ENCODE peak calls at places on chromosomes 3 and 15, in six cellular contexts. N is AG09309, I is HFF-Myc, R is cardiac fibroblast, Q is GM12865, K is tibial nerve. P is an unnamed sample.

GRCh38 chr3:46947981-46948791 is 28.4 kb downstream of the CCDC12 start:
- DNase-seq in R (peak; percentile 76), I (no peak), K (no peak), Q (peak; percentile 26), N (no peak), P (no peak)

GRCh38 chr3:146050700-146051099 is 110.3 kb downstream of the PLOD2 start:
- DNase-seq in K (no peak), I (peak; percentile 17), N (no peak), R (no peak), Q (no peak), P (no peak)

GRCh38 chr3:96706517-96706916 is 107.9 kb upstream of the EPHA6 start:
- DNase-seq in I (no peak), N (no peak), R (no peak), Q (no peak), K (no peak), P (no peak)

GRCh38 chr3:124217542-124217941 is 225.6 kb upstream of the ROPN1 start:
- DNase-seq in K (peak; percentile 32), I (peak; percentile 52), Q (peak; percentile 71), R (peak; percentile 81), N (peak; percentile 29), P (peak; percentile 19)

GRCh38 chr15:43749690-43750345 is 3.6 kb downstream of the PDIA3 start:
- DNase-seq in K (no peak), I (no peak), Q (peak; percentile 88), N (no peak), R (peak; percentile 16), P (no peak)

GRCh38 chr15:33310481-33311311 is at the start of gene RYR3:
- DNase-seq in R (peak; percentile 22), K (no peak), I (no peak), N (no peak), Q (no peak), P (no peak)

GRCh38 chr15:34837246-34838016 is 42.1 kb upstream of the ACTC1 start:
- DNase-seq in I (peak; percentile 27), N (peak; percentile 25), Q (no peak), K (no peak), R (peak; percentile 74), P (peak; percentile 70)

GRCh38 chr15:57485869-57486268 is 105.8 kb upstream of the MYZAP start:
- DNase-seq in R (peak; percentile 92), I (no peak), K (no peak), Q (no peak), N (no peak), P (peak; percentile 95)

GRCh38 chr3:150890320-150890719 is 14.9 kb downstream of the MINDY4B start:
- DNase-seq in I (no peak), K (no peak), R (peak; percentile 58), Q (no peak), N (peak; percentile 31), P (no peak)

DNA sequence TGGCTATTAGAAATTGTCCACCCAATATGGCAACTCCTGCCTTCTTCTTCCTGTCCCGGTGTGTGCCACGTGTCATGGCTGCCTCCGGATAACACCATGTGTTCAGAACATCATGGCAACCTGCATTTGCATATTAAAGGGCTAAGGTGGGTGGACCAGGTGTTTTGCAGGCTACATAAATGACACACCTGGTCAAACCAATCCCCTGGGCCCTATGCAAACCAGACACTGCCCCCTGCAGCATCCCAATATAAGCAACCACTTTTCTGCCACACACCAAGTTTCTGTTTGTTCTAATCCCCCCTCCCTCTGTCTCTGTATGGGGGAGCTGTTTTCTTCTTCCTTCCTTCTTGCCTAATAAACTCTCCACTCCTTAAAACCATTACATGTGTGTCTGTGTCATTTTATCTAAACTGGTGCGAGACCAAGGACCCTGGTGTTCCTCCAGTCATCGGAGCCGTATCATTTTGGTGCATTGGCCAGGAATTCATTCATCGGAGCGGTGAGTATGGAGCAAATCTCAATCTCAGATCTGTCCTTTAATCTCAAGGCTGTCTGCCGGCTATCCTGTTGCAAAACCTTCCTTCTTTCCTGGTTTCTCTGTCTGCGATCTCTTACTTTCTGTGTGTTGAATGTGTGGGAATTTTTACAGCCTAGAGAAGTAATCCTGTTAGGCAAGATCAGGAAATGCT is 44.5 kb downstream of the NCEH1 start:
- DNase-seq in I (no peak), N (no peak), R (peak; percentile 25), Q (peak; percentile 20), K (no peak), P (no peak)
- TF ChIP-seq CTCF in I (peak; percentile 2), N (peak; percentile 26), R (peak; percentile 37), Q (peak; percentile 10), K (no peak), P (peak; percentile 56)

DNA sequence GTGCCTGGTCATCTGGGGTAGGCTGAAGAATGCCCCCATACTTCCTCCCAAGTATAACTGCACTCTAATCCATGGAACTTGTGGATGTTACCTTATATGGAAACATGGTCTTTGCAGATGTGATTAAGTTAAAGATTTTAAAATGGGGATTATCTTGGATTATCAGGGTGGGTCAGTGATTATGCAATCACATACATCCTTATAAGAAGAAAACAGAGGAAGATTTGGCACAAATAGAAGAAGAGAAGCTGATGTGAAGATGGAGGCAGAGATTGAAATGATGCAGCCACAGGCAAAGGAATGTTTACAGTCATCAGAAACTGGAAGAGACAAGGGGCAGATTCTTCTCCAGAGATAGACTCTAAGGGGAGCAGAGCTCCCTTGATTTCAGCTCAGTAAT is 1.8 kb upstream of the MRPS22 start:
- DNase-seq in I (no peak), R (no peak), Q (no peak), K (no peak), N (no peak), P (no peak)
- H3K4me3 ChIP-seq in I (no peak overlapping the region), R (no peak overlapping the region), Q (no peak overlapping the region), K (no peak overlapping the region), N (no peak overlapping the region), P (no peak overlapping the region)

GRCh38 chr3:171184372-171184771 is 157.9 kb upstream of the SLC2A2 start:
- DNase-seq in R (no peak), Q (peak; percentile 86), N (no peak), K (no peak), I (no peak), P (no peak)

GRCh38 chr3:171185959-171186358 is 159.4 kb upstream of the SLC2A2 start:
- DNase-seq in R (no peak), K (no peak), I (no peak), N (no peak), Q (no peak), P (no peak)

GRCh38 chr3:171185359-171185758 is 158.8 kb upstream of the SLC2A2 start:
- DNase-seq in K (no peak), R (no peak), Q (no peak), N (no peak), I (no peak), P (no peak)

GRCh38 chr3:171181907-171182690 is 155.6 kb upstream of the SLC2A2 start:
- DNase-seq in Q (no peak), R (peak; percentile 56), I (no peak), K (no peak), N (no peak), P (no peak)

GRCh38 chr3:171183042-171183441 is 156.5 kb upstream of the SLC2A2 start:
- DNase-seq in N (no peak), I (no peak), Q (no peak), K (no peak), R (peak; percentile 50), P (no peak)
- TF ChIP-seq CTCF in N (peak; percentile 30), I (peak; percentile 27), Q (no peak), K (no peak), R (no peak), P (peak; percentile 34)

GRCh38 chr3:13480340-13481318 is 523 bp downstream of the HDAC11 start:
- DNase-seq in Q (peak; percentile 11), I (no peak), R (no peak), K (no peak), N (no peak), P (no peak)
- H3K4me3 ChIP-seq in Q (peak overlapping the region; percentile 34), I (peak overlapping the region; percentile 42), R (peak overlapping the region; percentile 66), K (peak overlapping the region; percentile 67), N (peak overlapping the region; percentile 46), P (peak overlapping the region; percentile 68)

DNA sequence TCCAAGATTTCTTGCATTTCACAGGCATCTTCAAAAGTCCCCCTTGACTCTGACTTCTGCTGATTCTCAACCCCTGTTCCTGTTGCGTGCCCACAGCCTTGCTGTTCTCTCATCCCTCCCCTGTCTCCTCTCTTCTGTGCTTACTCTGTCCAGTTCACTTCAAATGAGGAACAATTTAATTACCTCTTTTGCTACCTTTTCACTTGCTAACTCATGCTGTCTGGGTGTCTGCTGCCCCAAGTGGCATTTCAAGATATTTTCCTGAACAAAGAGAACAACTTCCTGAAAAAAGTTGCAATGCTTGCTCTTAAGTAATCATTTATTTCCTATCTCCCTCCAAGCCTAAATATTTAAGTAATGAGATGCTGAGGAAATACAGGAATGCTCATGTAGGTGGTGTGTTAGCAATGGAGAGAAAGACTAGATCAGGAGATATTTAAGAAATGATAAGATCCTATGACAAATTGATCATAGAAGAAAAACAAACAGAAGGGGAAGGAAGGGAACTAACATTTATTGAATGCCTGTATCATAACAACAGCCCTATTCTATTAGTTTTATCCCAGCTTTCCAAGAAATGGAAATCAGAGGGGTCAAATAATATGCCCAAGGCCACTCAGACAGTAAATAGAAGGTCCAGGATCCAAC is 42.2 kb downstream of the SV2B start:
- DNase-seq in N (no peak), K (no peak), I (no peak), Q (peak; percentile 42), R (peak; percentile 3), P (no peak)
- TF ChIP-seq CTCF in N (peak; percentile 12), K (peak; percentile 33), I (peak; percentile 10), Q (peak; percentile 54), R (no peak), P (peak; percentile 63)

GRCh38 chr3:64238971-64239667 is 13.9 kb upstream of the PRICKLE2 start:
- DNase-seq in N (peak; percentile 87), I (peak; percentile 92), Q (no peak), K (peak; percentile 25), R (peak; percentile 97), P (no peak)
- H3K4me3 ChIP-seq in N (no peak overlapping the region), I (no peak overlapping the region), Q (no peak overlapping the region), K (no peak overlapping the region), R (no peak overlapping the region), P (peak overlapping the region; percentile 16)

GRCh38 chr3:53729618-53730017 is 116.6 kb downstream of the CHDH start:
- DNase-seq in K (no peak), R (no peak), N (no peak), I (no peak), Q (peak; percentile 37), P (no peak)
- TF ChIP-seq CTCF in K (no peak), R (no peak), N (peak; percentile 28), I (no peak), Q (peak; percentile 15), P (peak; percentile 56)

P was measured in epithelial cell of proximal tubule.